ENCODE peak calls at places on chromosomes 12 and 14, in five cellular contexts. Q is osteocyte, L is D341Med, G is H4, D is endothelial cell. F is an unnamed sample.

GRCh38 chr12:77796775-77797174 is 33.9 kb upstream of the NAV3 start:
- DNase-seq in D (no peak), L (no peak), Q (no peak), G (peak), F (no peak)

GRCh38 chr14:91231446-91231845 is 13.1 kb downstream of the GPR68 start:
- DNase-seq in Q (no peak), G (no peak), D (no peak), L (no peak), F (no peak)

GRCh38 chr12:91355150-91356006 is 172.8 kb upstream of the DCN start:
- DNase-seq in G (peak), L (peak), Q (peak), D (peak), F (peak)

GRCh38 chr12:5438671-5439200 is 6.8 kb downstream of the NTF3 start:
- DNase-seq in G (peak), D (no peak), Q (no peak), L (peak), F (no peak)

GRCh38 chr12:112443916-112444315 is 25.2 kb downstream of the PTPN11 start:
- DNase-seq in Q (no peak), L (no peak), G (no peak), D (no peak), F (no peak)

GRCh38 chr14:83255015-83255726 is 1721.5 kb upstream of the SEL1L start:
- DNase-seq in L (no peak), D (no peak), G (peak), Q (no peak), F (peak)

GRCh38 chr12:132253698-132254480 is 75.5 kb downstream of the GALNT9 start:
- DNase-seq in L (no peak), Q (no peak), D (no peak), G (no peak), F (no peak)

GRCh38 chr14:68663385-68664076 is 129.3 kb downstream of the ZFP36L1 start:
- DNase-seq in Q (no peak), G (no peak), L (no peak), D (no peak), F (no peak)

GRCh38 chr12:30440826-30441602 is 254.7 kb downstream of the IPO8 start:
- DNase-seq in L (no peak), Q (no peak), D (peak), G (peak), F (peak)

GRCh38 chr12:94644622-94645021 is 5.7 kb downstream of the TMCC3 start:
- DNase-seq in L (no peak), D (no peak), G (peak), Q (no peak), F (no peak)

GRCh38 chr14:92207928-92208265 is 86.1 kb downstream of the CPSF2 start:
- DNase-seq in L (no peak), D (no peak), Q (peak), G (no peak), F (no peak)

GRCh38 chr14:103885509-103885932 is 38.1 kb upstream of the PPP1R13B start:
- DNase-seq in L (no peak), G (no peak), Q (no peak), D (no peak), F (no peak)

GRCh38 chr12:114841557-114842251 is 157.7 kb upstream of the TBX3 start:
- DNase-seq in G (no peak), L (no peak), D (no peak), Q (no peak), F (no peak)

GRCh38 chr12:20154060-20154459 is 214.3 kb upstream of the PDE3A start:
- DNase-seq in G (peak), Q (no peak), L (no peak), D (no peak), F (no peak)

GRCh38 chr14:72543325-72543724 is 350.6 kb downstream of the DPF3 start:
- DNase-seq in L (no peak), D (no peak), Q (no peak), G (peak), F (no peak)

GRCh38 chr12:116803018-116803736 is 65.1 kb downstream of the RNFT2 start:
- DNase-seq in Q (no peak), G (no peak), D (no peak), L (no peak), F (no peak)

GRCh38 chr14:62077676-62078261 is 315.5 kb downstream of the SNAPC1 start:
- DNase-seq in L (no peak), G (no peak), D (no peak), Q (no peak), F (no peak)

GRCh38 chr12:94100254-94100653 is 48.1 kb upstream of the PLXNC1 start:
- DNase-seq in Q (no peak), L (no peak), D (peak), G (no peak), F (peak)

GRCh38 chr12:33588082-33588712 is 148.6 kb upstream of the SYT10 start:
- DNase-seq in G (peak), L (no peak), D (no peak), Q (no peak), F (peak)

GRCh38 chr12:13100882-13101769 is 2.3 kb downstream of the GSG1 start:
- DNase-seq in G (peak), L (peak), Q (peak), D (peak), F (peak)

GRCh38 chr14:74647061-74647833 is 35.2 kb upstream of the LTBP2 start:
- DNase-seq in L (no peak), D (no peak), G (no peak), Q (no peak), F (no peak)

GRCh38 chr12:118259079-118259478 is 113.6 kb downstream of the TAOK3 start:
- DNase-seq in Q (no peak), L (no peak), G (no peak), D (no peak), F (no peak)

GRCh38 chr12:53973093-53974042 is at the start of gene HOXC11:
- DNase-seq in L (no peak), G (peak), D (no peak), Q (no peak), F (no peak)